ENCODE peak calls at places on chromosome 16, in nine cellular contexts. U is endothelial cell of umbilical vein, O is Peyer's patch, Z is omental fat pad, V is esophagus squamous epithelium, B is hepatocyte, H is fibroblast of lung, K is stomach, P is RWPE1. C is an unnamed sample.

GRCh38 chr16:397736-398332 is 835 bp downstream of the NME4 start:
- DNase-seq in U (peak), O (peak), Z (no peak), V (no peak), B (peak), H (peak), K (peak), P (peak), C (peak)

GRCh38 chr16:67865318-67865717 is 7.5 kb upstream of the EDC4 start:
- DNase-seq in U (peak), O (peak), Z (no peak), V (no peak), B (no peak), H (peak), K (peak), P (no peak), C (peak)

GRCh38 chr16:4693956-4694663 is 748 bp downstream of the NUDT16L1 start:
- DNase-seq in U (peak), O (peak), Z (no peak), V (no peak), B (peak), H (peak), K (peak), P (peak), C (peak)

GRCh38 chr16:77780378-77780837 is 8.0 kb upstream of the VAT1L start:
- DNase-seq in U (peak), O (no peak), Z (no peak), V (no peak), B (peak), H (peak), K (no peak), P (peak), C (peak)

GRCh38 chr16:61419771-61420170 is 616.5 kb downstream of the CDH8 start:
- DNase-seq in U (no peak), O (no peak), Z (no peak), V (no peak), B (no peak), H (no peak), K (no peak), P (no peak), C (no peak)

GRCh38 chr16:50940275-50940854 is 198.5 kb downstream of the CYLD start:
- DNase-seq in U (no peak), O (no peak), Z (no peak), V (no peak), B (no peak), H (no peak), K (no peak), P (no peak), C (no peak)

GRCh38 chr16:87687571-87687910 is 78.2 kb downstream of the KLHDC4 start:
- DNase-seq in U (no peak), O (no peak), Z (no peak), V (no peak), B (no peak), H (no peak), K (no peak), P (no peak), C (no peak)

GRCh38 chr16:86209202-86209601 is 301.1 kb upstream of the FOXF1 start:
- DNase-seq in U (no peak), O (no peak), Z (no peak), V (no peak), B (no peak), H (no peak), K (no peak), P (no peak), C (no peak)

GRCh38 chr16:58127634-58128033 is 1.5 kb downstream of the CFAP20 start:
- DNase-seq in U (peak), O (peak), Z (no peak), V (no peak), B (no peak), H (no peak), K (no peak), P (no peak), C (peak)

GRCh38 chr16:88453621-88454314 is 688 bp downstream of the ZFPM1 start:
- DNase-seq in U (peak), O (no peak), Z (no peak), V (no peak), B (peak), H (no peak), K (no peak), P (peak), C (no peak)

GRCh38 chr16:51243836-51244483 is 92.9 kb upstream of the SALL1 start:
- DNase-seq in U (no peak), O (peak), Z (no peak), V (no peak), B (peak), H (no peak), K (peak), P (peak), C (no peak)

GRCh38 chr16:24013733-24014645 is 178.2 kb downstream of the PRKCB start:
- DNase-seq in U (no peak), O (peak), Z (no peak), V (peak), B (no peak), H (no peak), K (peak), P (peak), C (no peak)

GRCh38 chr16:2912330-2913199 is 834 bp downstream of the FLYWCH1 start:
- DNase-seq in U (peak), O (peak), Z (no peak), V (no peak), B (peak), H (peak), K (peak), P (peak), C (peak)

GRCh38 chr16:51326131-51326856 is 175.2 kb upstream of the SALL1 start:
- DNase-seq in U (no peak), O (no peak), Z (no peak), V (no peak), B (peak), H (peak), K (no peak), P (peak), C (peak)

GRCh38 chr16:68420366-68420765 is 27.9 kb downstream of the SMPD3 start:
- DNase-seq in U (no peak), O (peak), Z (no peak), V (no peak), B (no peak), H (no peak), K (no peak), P (no peak), C (no peak)

GRCh38 chr16:81170824-81171223 is 67.7 kb upstream of the BCO1 start:
- DNase-seq in U (no peak), O (no peak), Z (no peak), V (no peak), B (peak), H (no peak), K (no peak), P (no peak), C (no peak)

GRCh38 chr16:2194166-2194834 is 2.1 kb downstream of the CASKIN1 start:
- DNase-seq in U (no peak), O (no peak), Z (peak), V (no peak), B (peak), H (peak), K (no peak), P (peak), C (peak)

GRCh38 chr16:56362706-56363105 is 62.6 kb downstream of the AMFR start:
- DNase-seq in U (no peak), O (no peak), Z (no peak), V (no peak), B (no peak), H (no peak), K (no peak), P (no peak), C (no peak)

GRCh38 chr16:56912746-56913703 is 18.9 kb upstream of the HERPUD1 start:
- DNase-seq in U (no peak), O (peak), Z (no peak), V (no peak), B (no peak), H (peak), K (no peak), P (peak), C (peak)

GRCh38 chr16:65249768-65250167 is 127.9 kb upstream of the CDH11 start:
- DNase-seq in U (no peak), O (no peak), Z (no peak), V (no peak), B (peak), H (no peak), K (peak), P (no peak), C (peak)

GRCh38 chr16:22671301-22672076 is 142.5 kb upstream of the HS3ST2 start:
- DNase-seq in U (no peak), O (no peak), Z (no peak), V (no peak), B (no peak), H (peak), K (no peak), P (no peak), C (peak)
- TF ChIP-seq CTCF in U (no peak), O (no peak), Z (no peak), V (no peak), B (no peak), H (no peak), K (no peak), P (no peak), C (no peak)

GRCh38 chr16:17305694-17306093 is 165.1 kb downstream of the XYLT1 start:
- DNase-seq in U (no peak), O (no peak), Z (no peak), V (no peak), B (no peak), H (no peak), K (no peak), P (no peak), C (no peak)

GRCh38 chr16:17304124-17304813 is 166.5 kb downstream of the XYLT1 start:
- DNase-seq in U (no peak), O (no peak), Z (no peak), V (no peak), B (peak), H (peak), K (peak), P (peak), C (peak)

GRCh38 chr16:17303101-17303500 is 167.7 kb downstream of the XYLT1 start:
- DNase-seq in U (no peak), O (peak), Z (no peak), V (no peak), B (no peak), H (no peak), K (peak), P (no peak), C (no peak)

GRCh38 chr16:17306745-17307144 is 164.0 kb downstream of the XYLT1 start:
- DNase-seq in U (no peak), O (no peak), Z (no peak), V (no peak), B (no peak), H (no peak), K (no peak), P (no peak), C (no peak)

GRCh38 chr16:17304814-17305169 is 166.0 kb downstream of the XYLT1 start:
- DNase-seq in U (no peak), O (no peak), Z (no peak), V (no peak), B (no peak), H (peak), K (no peak), P (no peak), C (peak)
- TF ChIP-seq CTCF in U (no peak), O (no peak), Z (no peak), V (peak), B (peak), H (no peak), K (no peak), P (no peak), C (peak)

GRCh38 chr16:74775255-74775654 is 635 bp upstream of the FA2H start:
- DNase-seq in U (no peak), O (no peak), Z (no peak), V (no peak), B (no peak), H (no peak), K (no peak), P (no peak), C (no peak)

GRCh38 chr16:74771656-74772315 is 2.8 kb downstream of the FA2H start:
- DNase-seq in U (no peak), O (peak), Z (no peak), V (no peak), B (no peak), H (no peak), K (no peak), P (no peak), C (no peak)

GRCh38 chr16:74776926-74777325 is 2.3 kb upstream of the FA2H start:
- DNase-seq in U (no peak), O (no peak), Z (no peak), V (no peak), B (no peak), H (no peak), K (no peak), P (no peak), C (no peak)

GRCh38 chr16:74773431-74774222 is 993 bp downstream of the FA2H start:
- DNase-seq in U (no peak), O (no peak), Z (no peak), V (no peak), B (no peak), H (no peak), K (no peak), P (no peak), C (no peak)

DNA sequence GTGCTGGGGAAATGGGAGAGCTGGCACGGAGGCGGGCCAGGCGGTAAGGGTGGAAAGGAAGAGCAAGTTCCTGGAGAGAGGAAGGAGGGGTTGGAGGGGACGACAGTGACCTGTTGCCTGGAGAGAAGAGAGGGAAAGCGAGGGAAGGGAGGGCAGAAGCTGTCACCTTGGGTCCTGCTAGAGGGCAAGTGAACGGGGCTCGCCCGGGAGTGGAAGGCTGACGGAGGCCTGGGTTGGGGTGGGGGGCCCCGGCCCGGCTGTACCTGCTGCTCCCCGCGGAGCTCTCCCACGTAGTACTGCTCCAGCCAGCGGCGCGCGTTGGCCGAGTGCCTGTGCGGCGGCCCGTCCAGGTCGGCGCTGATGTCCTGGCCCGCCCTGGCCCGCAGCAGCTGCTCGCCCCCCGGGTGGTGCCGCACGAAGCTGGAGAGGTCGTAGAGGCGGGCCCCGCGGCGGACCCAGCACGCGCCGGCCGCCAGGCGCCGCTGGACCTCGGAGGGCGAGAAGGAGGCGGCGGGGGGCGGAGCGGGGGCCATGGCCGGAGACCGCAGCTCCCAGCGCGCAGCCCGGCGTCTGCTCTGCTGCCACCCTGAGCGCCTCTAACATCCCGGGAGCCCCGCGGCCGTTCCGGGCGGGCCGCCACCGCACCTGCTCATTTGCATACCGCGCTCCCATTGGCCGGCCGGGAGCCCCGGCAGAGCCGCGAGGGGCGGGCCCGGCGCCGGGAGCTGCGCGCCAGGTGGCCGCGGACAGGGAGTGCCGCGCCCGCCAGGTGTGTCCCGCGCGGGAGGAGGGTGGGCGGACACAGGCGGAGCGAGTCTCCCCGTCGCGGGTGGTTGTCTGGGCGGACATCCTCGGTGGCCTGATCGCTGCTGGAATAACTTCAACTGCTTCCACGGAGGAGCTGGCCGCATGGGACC is at the start of gene FA2H:
- DNase-seq in U (peak), O (peak), Z (peak), V (no peak), B (peak), H (peak), K (peak), P (peak), C (no peak)
- TF ChIP-seq CTCF in U (peak), O (no peak), Z (no peak), V (peak), B (peak), H (no peak), K (peak), P (peak), C (no peak)

DNA sequence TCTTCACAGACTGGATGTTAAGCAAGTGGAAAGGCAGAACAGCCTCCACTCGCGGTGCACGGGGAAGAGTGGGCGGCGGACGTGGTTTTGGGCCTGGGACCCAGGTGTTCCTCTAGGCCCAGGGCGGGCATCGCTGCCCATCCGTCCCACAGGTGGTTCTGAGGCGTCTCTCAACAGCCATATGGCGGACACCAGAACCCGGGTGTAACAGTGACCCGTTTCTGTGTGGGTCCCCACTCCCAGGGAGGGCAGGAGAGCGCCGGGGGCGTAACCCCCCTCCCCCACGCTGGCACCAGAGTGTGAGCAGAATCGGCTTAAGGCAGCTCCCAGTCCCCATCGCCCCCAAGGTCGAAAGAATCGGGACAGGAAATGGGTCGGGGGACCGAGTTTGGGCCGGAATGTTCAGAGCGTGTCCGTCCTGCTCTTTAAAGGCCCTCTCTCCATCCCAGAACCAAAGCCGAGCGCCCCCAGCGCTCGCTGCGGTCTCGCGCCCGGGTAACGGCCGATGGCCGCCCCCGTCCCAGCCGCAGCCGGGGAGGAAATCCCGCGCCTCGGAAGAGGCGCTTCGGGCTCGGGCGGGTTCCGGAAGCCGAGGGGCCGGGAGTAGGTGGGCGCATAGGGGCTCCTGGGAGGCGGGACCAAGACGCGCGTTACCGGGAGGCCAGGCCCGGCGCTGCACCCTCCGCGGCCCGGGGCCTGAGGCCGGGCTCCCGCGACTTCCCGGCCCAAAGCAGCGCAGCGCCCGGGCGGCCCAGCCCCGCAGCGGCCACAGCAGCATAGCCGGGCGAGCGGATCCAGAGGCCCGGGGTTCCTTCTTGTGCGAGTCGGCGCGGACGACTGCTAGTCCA is at the start of gene TK2:
- DNase-seq in U (peak), O (peak), Z (no peak), V (no peak), B (peak), H (peak), K (peak), P (peak), C (peak)
- TF ChIP-seq CTCF in U (peak), O (peak), Z (no peak), V (no peak), B (peak), H (no peak), K (no peak), P (peak), C (peak)

GRCh38 chr16:74721716-74722115 is 21.1 kb upstream of the MLKL start:
- DNase-seq in U (no peak), O (no peak), Z (no peak), V (no peak), B (no peak), H (no peak), K (no peak), P (no peak), C (no peak)
- TF ChIP-seq CTCF in U (no peak), O (no peak), Z (no peak), V (no peak), B (no peak), H (no peak), K (no peak), P (no peak), C (no peak)

GRCh38 chr16:83011939-83012338 is 385.2 kb downstream of the CDH13 start:
- DNase-seq in U (no peak), O (no peak), Z (no peak), V (no peak), B (no peak), H (no peak), K (no peak), P (no peak), C (no peak)
- TF ChIP-seq CTCF in U (no peak), O (no peak), Z (no peak), V (no peak), B (no peak), H (no peak), K (no peak), P (no peak), C (no peak)

DNA sequence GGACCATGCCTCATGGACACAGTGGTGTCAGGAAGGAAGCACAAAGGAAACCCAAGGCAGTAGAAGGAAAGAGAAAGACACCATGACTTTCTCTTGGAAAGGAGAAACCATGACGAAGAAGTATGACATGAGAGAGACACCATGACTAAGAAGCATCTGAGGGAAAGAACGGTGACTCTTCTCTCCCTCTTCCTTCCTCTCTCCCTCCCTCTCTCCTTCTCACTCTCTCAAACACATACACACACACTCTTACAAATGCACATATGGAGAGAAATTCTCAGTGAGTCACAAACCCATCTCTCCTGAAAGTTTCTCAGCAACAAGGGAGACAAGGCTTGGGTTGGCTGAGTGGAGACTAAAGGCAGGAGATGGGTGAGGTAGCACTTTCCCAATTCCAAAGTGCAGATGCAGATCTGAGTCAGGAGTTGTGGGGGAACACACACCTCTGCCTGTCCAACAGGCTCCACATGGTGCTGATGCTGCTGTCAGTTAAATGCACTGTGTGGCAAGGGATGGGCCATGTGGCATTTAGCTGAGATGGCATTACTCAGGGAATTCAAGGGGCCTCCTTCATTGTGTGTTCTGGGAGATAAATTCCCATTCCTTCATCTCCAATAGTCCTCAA is 336.7 kb upstream of the C16orf82 start:
- DNase-seq in U (no peak), O (no peak), Z (no peak), V (no peak), B (no peak), H (no peak), K (no peak), P (no peak), C (peak)
- TF ChIP-seq CTCF in U (no peak), O (no peak), Z (no peak), V (no peak), B (no peak), H (no peak), K (no peak), P (no peak), C (no peak)

GRCh38 chr16:13936596-13937081 is 16.7 kb downstream of the ERCC4 start:
- DNase-seq in U (no peak), O (no peak), Z (no peak), V (no peak), B (peak), H (peak), K (no peak), P (peak), C (peak)

GRCh38 chr16:13938480-13938879 is 18.5 kb downstream of the ERCC4 start:
- DNase-seq in U (no peak), O (no peak), Z (no peak), V (no peak), B (no peak), H (no peak), K (no peak), P (no peak), C (no peak)

GRCh38 chr16:13931845-13932244 is 11.9 kb downstream of the ERCC4 start:
- DNase-seq in U (no peak), O (no peak), Z (no peak), V (no peak), B (no peak), H (no peak), K (no peak), P (no peak), C (no peak)

GRCh38 chr16:13937411-13937810 is 17.5 kb downstream of the ERCC4 start:
- DNase-seq in U (no peak), O (no peak), Z (no peak), V (no peak), B (no peak), H (no peak), K (no peak), P (no peak), C (no peak)

DNA sequence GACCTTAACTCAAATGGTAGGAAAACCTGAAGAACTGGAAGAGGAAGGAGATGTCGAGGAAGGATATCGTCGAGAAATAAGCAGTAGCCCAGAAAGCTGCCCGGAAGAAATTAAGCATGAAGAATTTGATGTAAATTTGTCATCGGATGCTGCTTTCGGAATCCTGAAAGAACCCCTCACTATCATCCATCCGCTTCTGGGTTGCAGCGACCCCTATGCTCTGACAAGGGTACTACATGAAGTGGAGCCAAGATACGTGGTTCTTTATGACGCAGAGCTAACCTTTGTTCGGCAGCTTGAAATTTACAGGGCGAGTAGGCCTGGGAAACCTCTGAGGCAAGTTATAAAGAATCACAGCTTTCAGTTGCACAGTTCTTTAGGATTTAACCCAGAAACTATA is 15.5 kb downstream of the ERCC4 start:
- DNase-seq in U (no peak), O (no peak), Z (no peak), V (no peak), B (no peak), H (no peak), K (no peak), P (no peak), C (no peak)
- TF ChIP-seq CTCF in U (peak), O (peak), Z (no peak), V (peak), B (peak), H (peak), K (no peak), P (peak), C (peak)